ENCODE peak calls at places on chromosomes 6 and 20, in seven cellular contexts. B is A549, R is ovary, O is fibroblast of lung, C is cardiac muscle cell, V is pancreas, H is BJ. D is an unnamed sample.

GRCh38 chr6:63504777-63505384 is 67.4 kb upstream of the LOC128125822 start:
- DNase-seq in B (no peak), R (no peak), O (no peak), C (no peak), V (no peak), H (no peak), D (no peak)

GRCh38 chr20:63519765-63520593 is 586 bp upstream of the PPDPF start:
- DNase-seq in B (peak), R (peak), O (peak), C (peak), V (peak), H (no peak), D (no peak)

GRCh38 chr20:57006411-57007170 is 259.9 kb downstream of the BMP7 start:
- DNase-seq in B (peak), R (no peak), O (no peak), C (no peak), V (no peak), H (peak), D (no peak)

GRCh38 chr6:44730771-44731391 is 343.4 kb downstream of the CDC5L start:
- DNase-seq in B (no peak), R (no peak), O (peak), C (no peak), V (no peak), H (peak), D (no peak)

GRCh38 chr20:62058941-62059340 is 6.7 kb downstream of the TAF4 start:
- DNase-seq in B (no peak), R (no peak), O (no peak), C (no peak), V (no peak), H (no peak), D (no peak)

GRCh38 chr6:1575213-1576041 is 34.3 kb upstream of the FOXC1 start:
- DNase-seq in B (no peak), R (peak), O (peak), C (peak), V (no peak), H (no peak), D (no peak)

GRCh38 chr20:16391003-16391402 is 182.2 kb downstream of the KIF16B start:
- DNase-seq in B (no peak), R (no peak), O (no peak), C (no peak), V (no peak), H (no peak), D (no peak)

GRCh38 chr6:80535914-80536565 is 429.6 kb downstream of the BCKDHB start:
- DNase-seq in B (no peak), R (no peak), O (peak), C (no peak), V (no peak), H (no peak), D (no peak)

GRCh38 chr6:87661016-87661415 is 41.0 kb downstream of the AKIRIN2 start:
- DNase-seq in B (no peak), R (no peak), O (peak), C (no peak), V (no peak), H (peak), D (no peak)

GRCh38 chr6:160102956-160103824 is 18.4 kb upstream of the SLC22A1 start:
- DNase-seq in B (peak), R (no peak), O (peak), C (peak), V (no peak), H (no peak), D (no peak)

GRCh38 chr6:154197176-154197850 is 158.3 kb downstream of the OPRM1 start:
- DNase-seq in B (no peak), R (no peak), O (peak), C (no peak), V (no peak), H (peak), D (no peak)

GRCh38 chr6:1554881-1555569 is 54.7 kb upstream of the FOXC1 start:
- DNase-seq in B (peak), R (peak), O (peak), C (peak), V (peak), H (no peak), D (no peak)

GRCh38 chr6:75460636-75461035 is 33.0 kb downstream of the FILIP1 start:
- DNase-seq in B (no peak), R (no peak), O (peak), C (no peak), V (no peak), H (no peak), D (no peak)

DNA sequence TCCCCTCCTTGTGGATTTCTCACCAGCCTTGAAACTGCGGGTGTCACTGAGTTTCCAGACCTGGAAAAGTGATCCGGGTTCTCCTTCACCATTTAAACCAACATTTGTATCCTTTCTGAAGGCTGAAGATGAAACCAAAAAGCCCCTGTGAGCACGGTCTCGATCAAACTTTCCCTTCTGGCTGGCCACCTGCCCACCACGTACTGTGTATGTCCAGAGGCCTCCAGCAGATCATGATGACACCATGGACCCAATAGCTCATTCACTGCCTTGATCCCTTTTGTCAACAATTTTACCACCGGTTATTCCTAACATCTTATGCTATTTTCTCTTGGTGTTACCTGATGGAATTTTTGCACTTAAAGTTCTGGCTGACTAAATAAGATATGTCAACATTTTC is 15.6 kb downstream of the ULBP1 start:
- DNase-seq in B (no peak), R (no peak), O (no peak), C (no peak), V (no peak), H (no peak), D (no peak)
- H3K4me3 ChIP-seq in B (no peak), R (no peak), O (no peak), C (no peak), V (no peak), H (no peak), D (no peak)

GRCh38 chr20:6122873-6123649 is at the start of gene FERMT1:
- DNase-seq in B (peak), R (peak), O (peak), C (peak), V (peak), H (no peak), D (no peak)
- TF ChIP-seq CTCF in B (peak), R (no peak), O (no peak), C (peak), V (no peak), H (peak), D (no peak)

GRCh38 chr20:4973330-4974097 is 27.8 kb downstream of the SLC23A2 start:
- DNase-seq in B (peak), R (peak), O (peak), C (no peak), V (no peak), H (peak), D (peak)
- H3K4me3 ChIP-seq in B (peak), R (peak), O (peak), C (no peak), V (no peak), H (peak), D (peak)

GRCh38 chr20:49603209-49603627 is 35.3 kb upstream of the PTGIS start:
- DNase-seq in B (no peak), R (no peak), O (peak), C (peak), V (no peak), H (peak), D (no peak)
- TF ChIP-seq CTCF in B (peak), R (peak), O (peak), C (peak), V (no peak), H (peak), D (peak)